ENCODE peak calls at places on chromosomes 7 and 10, in six cellular contexts. Y is brain microvascular endothelial cell, V is PC-3, H is right lobe of liver, Q is progenitor cell of endocrine pancreas, G is GM10248. T is an unnamed sample.
A peak's percentile ranks its signal among the peaks of the same experiment; 100 is the strongest.

GRCh38 chr10:73744690-73744994 is 470 bp downstream of the SEC24C start:
- DNase-seq in Y (peak; percentile 76), V (peak; percentile 82), H (no peak), Q (peak; percentile 30), G (peak; percentile 44), T (peak; percentile 46)

GRCh38 chr10:13803566-13804554 is 217.1 kb downstream of the PRPF18 start:
- DNase-seq in Y (no peak), V (peak; percentile 44), H (no peak), Q (no peak), G (no peak), T (no peak)

GRCh38 chr7:114107522-114107921 is 188.7 kb upstream of the PPP1R3A start:
- DNase-seq in Y (no peak), V (no peak), H (no peak), Q (no peak), G (no peak), T (no peak)

GRCh38 chr7:53690411-53690810 is 655.0 kb downstream of the POM121L12 start:
- DNase-seq in Y (no peak), V (no peak), H (no peak), Q (no peak), G (no peak), T (no peak)

GRCh38 chr7:106840342-106840741 is 24.7 kb upstream of the PIK3CG start:
- DNase-seq in Y (peak; percentile 80), V (no peak), H (no peak), Q (no peak), G (no peak), T (no peak)

GRCh38 chr10:122702271-122702670 is 2.6 kb upstream of the C10orf120 start:
- DNase-seq in Y (no peak), V (no peak), H (no peak), Q (no peak), G (no peak), T (no peak)

GRCh38 chr10:22436526-22436892 is 91.2 kb downstream of the SPAG6 start:
- DNase-seq in Y (no peak), V (no peak), H (peak; percentile 50), Q (no peak), G (no peak), T (no peak)

GRCh38 chr10:42876945-42877344 is 94.3 kb downstream of the BMS1 start:
- DNase-seq in Y (no peak), V (no peak), H (no peak), Q (no peak), G (no peak), T (no peak)

GRCh38 chr7:19352271-19352670 is 207.1 kb upstream of the FERD3L start:
- DNase-seq in Y (no peak), V (no peak), H (no peak), Q (no peak), G (no peak), T (no peak)

GRCh38 chr7:19215421-19215820 is 70.2 kb upstream of the FERD3L start:
- DNase-seq in Y (peak; percentile 77), V (peak; percentile 49), H (no peak), Q (no peak), G (no peak), T (no peak)

GRCh38 chr7:104252409-104253134 is 44.8 kb upstream of the ORC5 start:
- DNase-seq in Y (peak; percentile 20), V (peak; percentile 25), H (no peak), Q (no peak), G (no peak), T (no peak)
- TF ChIP-seq CTCF in Y (peak; percentile 34), V (peak; percentile 48), H (peak; percentile 10), Q (peak; percentile 12), G (no peak), T (no peak)

GRCh38 chr7:102974366-102975236 is 61.8 kb downstream of the LRRC17 start:
- DNase-seq in Y (no peak), V (peak; percentile 8), H (no peak), Q (no peak), G (no peak), T (no peak)
- TF ChIP-seq CTCF in Y (no peak), V (no peak), H (no peak), Q (no peak), G (peak; percentile 12), T (no peak)

GRCh38 chr10:92876509-92877036 is 28.3 kb downstream of the EXOC6 start:
- DNase-seq in Y (no peak), V (no peak), H (no peak), Q (no peak), G (no peak), T (no peak)

GRCh38 chr10:92880912-92881311 is 32.6 kb downstream of the EXOC6 start:
- DNase-seq in Y (no peak), V (no peak), H (no peak), Q (no peak), G (no peak), T (no peak)

GRCh38 chr10:92880233-92880861 is 32.0 kb downstream of the EXOC6 start:
- DNase-seq in Y (peak; percentile 42), V (peak; percentile 60), H (no peak), Q (no peak), G (no peak), T (peak; percentile 22)
- TF ChIP-seq CTCF in Y (peak; percentile 50), V (peak; percentile 73), H (peak; percentile 49), Q (peak; percentile 67), G (peak; percentile 37), T (no peak)

DNA sequence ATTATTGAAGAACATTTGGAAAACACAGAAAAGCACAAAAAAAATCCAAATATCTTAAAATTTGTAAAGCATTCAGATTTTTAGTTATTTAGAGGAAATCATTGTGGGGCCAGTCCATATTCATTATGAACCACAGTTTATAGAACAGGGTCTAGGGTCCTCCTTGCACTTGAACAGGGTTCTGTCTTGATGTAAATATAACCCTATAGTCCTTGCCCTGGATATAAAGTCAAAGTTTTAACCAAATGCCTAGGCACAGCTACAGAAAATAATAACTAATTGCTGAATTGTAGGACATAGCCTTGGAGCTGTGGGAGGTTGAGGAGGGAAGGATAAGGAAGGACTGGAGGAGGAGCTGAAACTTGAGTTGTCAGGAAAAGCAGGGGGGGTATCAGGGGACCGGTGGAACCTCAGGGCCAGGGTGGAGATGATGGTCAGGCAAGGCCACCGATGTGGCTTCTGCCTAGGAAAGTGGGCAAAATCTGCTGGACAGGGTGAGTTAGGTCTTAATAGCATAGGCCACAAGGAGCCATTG is 25.7 kb downstream of the CASP7 start:
- DNase-seq in Y (no peak), V (no peak), H (no peak), Q (no peak), G (no peak), T (no peak)
- TF ChIP-seq CTCF in Y (no peak), V (no peak), H (no peak), Q (peak; percentile 5), G (no peak), T (no peak)

GRCh38 chr7:95684037-95684436 is 87.7 kb upstream of the PDK4 start:
- DNase-seq in Y (peak; percentile 31), V (peak; percentile 61), H (no peak), Q (no peak), G (no peak), T (peak; percentile 8)
- TF ChIP-seq CTCF in Y (peak; percentile 50), V (peak; percentile 63), H (peak; percentile 90), Q (peak; percentile 68), G (peak; percentile 29), T (no peak)

GRCh38 chr10:110221721-110222261 is 14.4 kb downstream of the MXI1 start:
- DNase-seq in Y (peak; percentile 92), V (no peak), H (no peak), Q (peak; percentile 52), G (peak; percentile 66), T (peak; percentile 67)
- TF ChIP-seq CTCF in Y (peak; percentile 62), V (no peak), H (no peak), Q (peak; percentile 16), G (no peak), T (peak; percentile 8)